ENCODE peak calls at places on chromosomes 2 and 18, in six cellular contexts. M is heart left ventricle, O is HepG2, G is mucosa of descending colon, B is aorta, E is tibial artery. N is an unnamed sample.

GRCh38 chr18:5543854-5544389 is at the start of gene EPB41L3:
- DNase-seq in B (peak; percentile 74), O (no peak), E (peak; percentile 54), M (peak; percentile 78), G (peak; percentile 36), N (peak; percentile 16)

GRCh38 chr2:163601377-163601776 is 134.4 kb downstream of the FIGN start:
- DNase-seq in E (no peak), G (no peak), O (no peak), M (no peak), B (no peak), N (no peak)

GRCh38 chr2:223262946-223263345 is 211.0 kb downstream of the KCNE4 start:
- DNase-seq in O (no peak), E (no peak), B (no peak), G (no peak), M (no peak), N (no peak)

GRCh38 chr2:169119816-169120215 is 50.5 kb downstream of the DHRS9 start:
- DNase-seq in O (no peak), M (no peak), E (no peak), G (no peak), B (no peak), N (no peak)

GRCh38 chr2:6401301-6401700 is 464.4 kb downstream of the CMPK2 start:
- DNase-seq in E (no peak), G (no peak), B (no peak), O (no peak), M (no peak), N (no peak)

GRCh38 chr2:20091305-20091991 is 40.0 kb upstream of the LAPTM4A start:
- DNase-seq in M (no peak), G (no peak), E (peak; percentile 86), B (no peak), O (no peak), N (no peak)

GRCh38 chr2:108215794-108216211 is 24.0 kb upstream of the SULT1C3 start:
- DNase-seq in B (no peak), M (no peak), E (peak; percentile 20), G (peak; percentile 45), O (peak; percentile 55), N (peak; percentile 78)

GRCh38 chr2:36707050-36707449 is 10.5 kb downstream of the VIT start:
- DNase-seq in G (no peak), E (peak; percentile 57), B (no peak), O (no peak), M (no peak), N (no peak)

GRCh38 chr18:3495691-3496090 is 45.7 kb downstream of the TGIF1 start:
- DNase-seq in G (no peak), M (no peak), B (no peak), O (no peak), E (no peak), N (no peak)

GRCh38 chr18:39053569-39053968 is 1488.0 kb upstream of the CELF4 start:
- DNase-seq in B (no peak), O (no peak), G (no peak), M (no peak), E (no peak), N (no peak)

GRCh38 chr2:26457695-26458364 is 20.1 kb downstream of the OTOF start:
- DNase-seq in B (no peak), O (no peak), E (no peak), G (no peak), M (no peak), N (no peak)

GRCh38 chr18:79926306-79926705 is 25.1 kb downstream of the SLC66A2 start:
- DNase-seq in E (peak; percentile 3), B (peak; percentile 35), M (no peak), O (no peak), G (no peak), N (no peak)

GRCh38 chr2:9308186-9308955 is 101.8 kb downstream of the ASAP2 start:
- DNase-seq in B (no peak), M (no peak), E (no peak), O (no peak), G (no peak), N (no peak)

GRCh38 chr2:29719626-29720025 is 201.8 kb downstream of the ALK start:
- DNase-seq in M (no peak), G (no peak), B (no peak), O (no peak), E (no peak), N (no peak)

GRCh38 chr2:236404346-236404745 is 140.1 kb upstream of the ASB18 start:
- DNase-seq in M (no peak), B (no peak), E (no peak), O (no peak), G (no peak), N (no peak)

GRCh38 chr18:58271770-58272169 is 227.7 kb downstream of the NEDD4L start:
- DNase-seq in G (no peak), O (no peak), M (no peak), E (no peak), B (no peak), N (no peak)
- H3K4me1 ChIP-seq in G (peaks cover 8% of the 10 kb centered on the region), O (peaks cover 30% of the 10 kb centered on the region), M (peaks cover 15% of the 10 kb centered on the region), E (no peaks in the 10 kb centered on the region), B (no peaks in the 10 kb centered on the region), N (peaks cover 2% of the 10 kb centered on the region)

DNA sequence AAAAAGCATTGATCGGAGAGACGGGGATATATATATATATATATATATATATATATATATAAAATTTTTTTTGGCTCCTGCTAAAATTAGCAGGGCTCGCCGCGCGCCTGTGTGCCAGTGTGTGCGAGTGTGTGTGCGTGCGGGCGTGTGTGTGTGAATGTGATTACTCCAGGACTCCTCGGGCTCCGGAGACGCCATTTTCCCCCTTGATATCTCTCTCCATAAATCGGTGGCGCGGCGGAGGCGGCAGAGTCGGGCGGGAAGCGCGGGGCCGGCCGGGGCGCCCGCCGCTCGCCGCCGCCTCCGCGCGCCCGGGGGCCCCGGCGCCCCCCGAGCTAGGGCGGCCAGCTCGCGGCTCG is 797 bp upstream of the SETBP1 start:
- DNase-seq in M (peak; percentile 79), G (peak; percentile 71), B (peak; percentile 63), E (peak; percentile 68), O (no peak), N (peak; percentile 23)
- H3K4me3 ChIP-seq in M (peak overlapping the region; percentile 56), G (peak overlapping the region; percentile 48), B (peak overlapping the region; percentile 97), E (peak overlapping the region; percentile 72), O (peak overlapping the region; percentile 40), N (peak overlapping the region; percentile 56)

DNA sequence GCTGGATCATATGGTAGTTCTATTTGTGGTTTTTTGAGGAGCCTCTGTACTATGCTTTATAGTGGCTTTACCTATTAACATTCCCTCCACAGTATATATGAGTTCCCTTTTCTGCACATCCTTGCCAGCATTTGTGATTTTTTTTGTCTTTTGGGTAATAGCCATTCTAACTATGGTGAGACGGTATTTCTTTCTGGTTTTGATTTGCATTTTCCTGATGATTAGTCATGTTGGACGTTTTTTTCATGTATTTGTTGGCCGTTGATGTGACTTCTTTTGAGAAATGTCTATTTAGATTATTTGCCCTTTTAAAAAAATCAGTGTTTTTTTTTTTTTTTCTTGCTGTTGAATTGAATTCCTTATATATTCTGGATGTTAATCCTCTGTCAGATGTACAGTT is 31.1 kb downstream of the ACTR3 start:
- DNase-seq in O (no peak), M (no peak), E (no peak), G (no peak), B (no peak), N (no peak)
- H3K4me1 ChIP-seq in O (no peaks in the 10 kb centered on the region), M (no peaks in the 10 kb centered on the region), E (no peaks in the 10 kb centered on the region), G (peaks cover 10% of the 10 kb centered on the region), B (no peaks in the 10 kb centered on the region), N (no peaks in the 10 kb centered on the region)

GRCh38 chr2:157442636-157443035 is 1.3 kb downstream of the CYTIP start:
- DNase-seq in G (no peak), M (no peak), B (no peak), E (no peak), O (no peak), N (no peak)

GRCh38 chr2:157447031-157447430 is 3.1 kb upstream of the CYTIP start:
- DNase-seq in E (no peak), O (no peak), M (no peak), B (no peak), G (no peak), N (peak; percentile 29)

GRCh38 chr2:157443090-157443489 is 799 bp downstream of the CYTIP start:
- DNase-seq in M (no peak), E (no peak), G (no peak), B (no peak), O (no peak), N (no peak)

GRCh38 chr2:157443795-157444642 is at the start of gene CYTIP:
- DNase-seq in O (no peak), B (no peak), G (peak; percentile 36), M (peak; percentile 52), E (peak; percentile 41), N (peak; percentile 69)

DNA sequence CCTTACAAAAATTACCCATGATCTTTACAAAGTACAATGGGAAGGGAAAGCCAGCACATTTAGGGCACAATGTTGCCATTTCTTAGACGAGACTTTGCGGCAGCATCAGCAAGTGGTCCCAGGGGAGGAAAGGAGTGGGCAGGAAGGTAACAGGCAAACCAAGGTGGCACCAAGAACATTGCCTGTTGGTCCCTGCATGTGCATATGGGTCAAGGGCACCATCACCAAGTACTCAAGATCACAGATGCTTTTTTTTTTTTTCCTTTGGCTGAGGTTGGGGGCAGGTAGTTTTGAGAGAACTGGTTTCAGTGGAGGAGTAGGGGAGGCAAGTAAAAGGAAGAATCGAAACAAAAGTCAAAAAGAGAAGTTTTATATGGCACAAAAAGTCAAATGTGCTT is 753 bp upstream of the CYTIP start:
- DNase-seq in M (no peak), B (no peak), G (no peak), E (no peak), O (no peak), N (no peak)
- H3K4me3 ChIP-seq in M (no peak overlapping the region), B (no peak overlapping the region), G (no peak overlapping the region), E (no peak overlapping the region), O (no peak overlapping the region), N (peak overlapping the region; percentile 14)